ENCODE peak calls at places on chromosomes 7 and 10, in nine cellular contexts. One of them, this sample, is unnamed.

GRCh38 chr7:129438839-129439640 is 4.8 kb downstream of the STRIP2 start:
- DNase-seq in GM12864: no peak
- DNase-seq in fibroblast of lung: peak; percentile 51
- DNase-seq in fibroblast of the aortic adventitia: peak; percentile 43
- DNase-seq in AG04450: no peak
- DNase-seq in keratinocyte: peak; percentile 77
- DNase-seq in cardiac fibroblast: peak; percentile 65
- DNase-seq in GM06990: no peak
- DNase-seq in PC-9: peak; percentile 86
- DNase-seq in this sample: no peak

GRCh38 chr7:12686234-12686893 is 1.1 kb upstream of the ARL4A start:
- DNase-seq in GM12864: peak; percentile 75
- DNase-seq in cardiac fibroblast: peak; percentile 92
- DNase-seq in fibroblast of the aortic adventitia: peak; percentile 80
- DNase-seq in PC-9: peak; percentile 87
- DNase-seq in AG04450: peak; percentile 49
- DNase-seq in fibroblast of lung: peak; percentile 94
- DNase-seq in keratinocyte: peak; percentile 56
- DNase-seq in GM06990: peak; percentile 81
- DNase-seq in this sample: peak; percentile 96

GRCh38 chr10:19638173-19638872 is 177.9 kb upstream of the PLXDC2 start:
- DNase-seq in fibroblast of lung: peak; percentile 98
- DNase-seq in cardiac fibroblast: peak; percentile 93
- DNase-seq in AG04450: peak; percentile 90
- DNase-seq in GM06990: no peak
- DNase-seq in fibroblast of the aortic adventitia: peak; percentile 77
- DNase-seq in keratinocyte: no peak
- DNase-seq in GM12864: no peak
- DNase-seq in PC-9: no peak
- DNase-seq in this sample: no peak

GRCh38 chr10:114315566-114316420 is 76.7 kb downstream of the VWA2 start:
- DNase-seq in fibroblast of lung: no peak
- DNase-seq in PC-9: no peak
- DNase-seq in keratinocyte: no peak
- DNase-seq in cardiac fibroblast: no peak
- DNase-seq in AG04450: no peak
- DNase-seq in GM12864: no peak
- DNase-seq in fibroblast of the aortic adventitia: no peak
- DNase-seq in GM06990: no peak
- DNase-seq in this sample: no peak

GRCh38 chr10:114681542-114681941 is 23.5 kb upstream of the ABLIM1 start:
- DNase-seq in keratinocyte: no peak
- DNase-seq in fibroblast of the aortic adventitia: no peak
- DNase-seq in AG04450: no peak
- DNase-seq in PC-9: no peak
- DNase-seq in fibroblast of lung: no peak
- DNase-seq in GM12864: no peak
- DNase-seq in GM06990: no peak
- DNase-seq in cardiac fibroblast: no peak
- DNase-seq in this sample: no peak

GRCh38 chr7:6271694-6272371 is 591 bp downstream of the CYTH3 start:
- DNase-seq in fibroblast of lung: no peak
- DNase-seq in keratinocyte: no peak
- DNase-seq in GM12864: no peak
- DNase-seq in GM06990: no peak
- DNase-seq in AG04450: no peak
- DNase-seq in cardiac fibroblast: no peak
- DNase-seq in PC-9: no peak
- DNase-seq in fibroblast of the aortic adventitia: no peak
- DNase-seq in this sample: peak; percentile 20

GRCh38 chr10:85603167-85603940 is 763.2 kb downstream of the GRID1 start:
- DNase-seq in fibroblast of the aortic adventitia: no peak
- DNase-seq in fibroblast of lung: no peak
- DNase-seq in cardiac fibroblast: no peak
- DNase-seq in keratinocyte: no peak
- DNase-seq in AG04450: no peak
- DNase-seq in GM06990: no peak
- DNase-seq in GM12864: no peak
- DNase-seq in PC-9: peak; percentile 35
- DNase-seq in this sample: no peak

GRCh38 chr7:156725074-156725473 is 84.5 kb downstream of the RNF32 start:
- DNase-seq in GM12864: no peak
- DNase-seq in fibroblast of the aortic adventitia: no peak
- DNase-seq in AG04450: peak; percentile 32
- DNase-seq in cardiac fibroblast: peak; percentile 79
- DNase-seq in fibroblast of lung: peak; percentile 91
- DNase-seq in keratinocyte: no peak
- DNase-seq in PC-9: no peak
- DNase-seq in GM06990: no peak
- DNase-seq in this sample: no peak

GRCh38 chr7:122327969-122328368 is 23.4 kb upstream of the FEZF1 start:
- DNase-seq in cardiac fibroblast: no peak
- DNase-seq in keratinocyte: no peak
- DNase-seq in fibroblast of the aortic adventitia: no peak
- DNase-seq in GM12864: no peak
- DNase-seq in AG04450: no peak
- DNase-seq in fibroblast of lung: no peak
- DNase-seq in PC-9: no peak
- DNase-seq in GM06990: no peak
- DNase-seq in this sample: no peak

GRCh38 chr10:16792675-16793074 is 24.5 kb downstream of the RSU1 start:
- DNase-seq in fibroblast of the aortic adventitia: peak; percentile 2
- DNase-seq in keratinocyte: no peak
- DNase-seq in GM12864: no peak
- DNase-seq in AG04450: no peak
- DNase-seq in fibroblast of lung: peak; percentile 29
- DNase-seq in GM06990: no peak
- DNase-seq in PC-9: no peak
- DNase-seq in cardiac fibroblast: peak; percentile 66
- DNase-seq in this sample: no peak

GRCh38 chr7:112462236-112462635 is 12.0 kb downstream of the IFRD1 start:
- DNase-seq in PC-9: peak; percentile 65
- DNase-seq in GM06990: no peak
- DNase-seq in cardiac fibroblast: peak; percentile 98
- DNase-seq in fibroblast of lung: peak; percentile 88
- DNase-seq in AG04450: no peak
- DNase-seq in keratinocyte: no peak
- DNase-seq in GM12864: no peak
- DNase-seq in fibroblast of the aortic adventitia: peak; percentile 99
- DNase-seq in this sample: no peak

GRCh38 chr10:97888641-97889262 is 39.1 kb downstream of the GOLGA7B start:
- DNase-seq in fibroblast of the aortic adventitia: peak; percentile 13
- DNase-seq in GM06990: no peak
- DNase-seq in keratinocyte: peak; percentile 50
- DNase-seq in PC-9: peak; percentile 79
- DNase-seq in AG04450: no peak
- DNase-seq in GM12864: no peak
- DNase-seq in cardiac fibroblast: peak; percentile 11
- DNase-seq in fibroblast of lung: peak; percentile 37
- DNase-seq in this sample: no peak

DNA sequence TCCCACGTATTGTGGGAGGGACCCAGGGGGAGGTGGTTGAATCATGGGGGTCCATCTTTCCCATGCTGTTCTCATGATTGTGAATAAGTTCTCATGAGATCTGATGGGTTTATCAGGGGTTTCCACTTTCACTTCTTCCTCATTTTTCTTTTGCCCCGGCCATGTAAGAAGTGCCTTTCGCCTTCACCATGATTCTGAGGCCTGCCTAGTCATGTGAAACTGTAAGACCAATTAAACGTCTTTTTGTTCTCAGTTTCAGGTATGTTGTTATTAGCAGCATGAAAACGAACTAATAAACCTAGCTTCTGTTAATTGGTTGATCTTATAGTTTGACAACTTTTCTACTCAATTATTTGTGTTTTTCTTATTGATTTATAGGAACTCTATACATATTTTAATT is 206.3 kb downstream of the NXPH1 start:
- DNase-seq in GM06990: peak; percentile 26
- DNase-seq in PC-9: no peak
- DNase-seq in fibroblast of the aortic adventitia: no peak
- DNase-seq in keratinocyte: no peak
- DNase-seq in cardiac fibroblast: no peak
- DNase-seq in GM12864: no peak
- DNase-seq in fibroblast of lung: no peak
- DNase-seq in AG04450: no peak
- DNase-seq in this sample: peak; percentile 17
- TF ChIP-seq CTCF in GM06990: no peak
- TF ChIP-seq CTCF in PC-9: no peak
- TF ChIP-seq CTCF in fibroblast of the aortic adventitia: no peak
- TF ChIP-seq CTCF in keratinocyte: no peak
- TF ChIP-seq CTCF in cardiac fibroblast: no peak
- TF ChIP-seq CTCF in GM12864: no peak
- TF ChIP-seq CTCF in fibroblast of lung: no peak
- TF ChIP-seq CTCF in AG04450: no peak
- TF ChIP-seq CTCF in this sample: no peak

GRCh38 chr7:90720970-90721768 is 125.0 kb downstream of the CDK14 start:
- DNase-seq in GM06990: no peak
- DNase-seq in fibroblast of lung: peak; percentile 81
- DNase-seq in keratinocyte: no peak
- DNase-seq in PC-9: no peak
- DNase-seq in fibroblast of the aortic adventitia: peak; percentile 92
- DNase-seq in GM12864: no peak
- DNase-seq in cardiac fibroblast: peak; percentile 89
- DNase-seq in AG04450: no peak
- DNase-seq in this sample: no peak
- H3K4me3 ChIP-seq in GM06990: no peak overlapping the region
- H3K4me3 ChIP-seq in fibroblast of lung: no peak overlapping the region
- H3K4me3 ChIP-seq in keratinocyte: no peak overlapping the region
- H3K4me3 ChIP-seq in PC-9: no peak overlapping the region
- H3K4me3 ChIP-seq in fibroblast of the aortic adventitia: peak overlapping the region; percentile 18
- H3K4me3 ChIP-seq in GM12864: no peak overlapping the region
- H3K4me3 ChIP-seq in cardiac fibroblast: no peak overlapping the region
- H3K4me3 ChIP-seq in AG04450: no peak overlapping the region
- H3K4me3 ChIP-seq in this sample: no peak overlapping the region

DNA sequence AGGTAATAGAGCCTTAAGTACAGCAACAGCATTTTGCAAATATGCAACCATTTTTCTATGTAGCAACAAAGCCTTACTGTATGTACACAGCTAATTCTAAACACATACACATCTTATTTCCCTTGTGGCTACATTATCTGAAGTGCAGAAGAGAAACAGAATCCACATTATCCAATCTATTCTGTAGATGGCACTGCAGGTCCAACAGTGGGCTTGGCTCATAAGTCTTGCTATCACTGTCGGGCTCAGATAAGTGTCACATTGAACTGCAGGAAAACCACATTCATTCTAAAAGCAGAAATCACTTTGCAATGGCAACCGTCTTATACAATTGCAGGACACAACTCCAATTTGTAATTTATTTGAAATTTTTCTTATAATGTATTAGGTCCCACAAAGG is 109.8 kb upstream of the NOBOX start:
- DNase-seq in fibroblast of the aortic adventitia: peak; percentile 20
- DNase-seq in keratinocyte: no peak
- DNase-seq in GM06990: no peak
- DNase-seq in PC-9: no peak
- DNase-seq in cardiac fibroblast: peak; percentile 52
- DNase-seq in GM12864: no peak
- DNase-seq in AG04450: no peak
- DNase-seq in fibroblast of lung: peak; percentile 3
- DNase-seq in this sample: peak; percentile 41
- TF ChIP-seq CTCF in fibroblast of the aortic adventitia: no peak
- TF ChIP-seq CTCF in keratinocyte: peak; percentile 28
- TF ChIP-seq CTCF in GM06990: no peak
- TF ChIP-seq CTCF in PC-9: peak; percentile 50
- TF ChIP-seq CTCF in cardiac fibroblast: peak; percentile 37
- TF ChIP-seq CTCF in GM12864: peak; percentile 3
- TF ChIP-seq CTCF in AG04450: no peak
- TF ChIP-seq CTCF in fibroblast of lung: no peak
- TF ChIP-seq CTCF in this sample: peak; percentile 27

GRCh38 chr10:109996766-109997171 is 11.0 kb upstream of the ADD3 start:
- DNase-seq in fibroblast of lung: no peak
- DNase-seq in keratinocyte: no peak
- DNase-seq in GM06990: no peak
- DNase-seq in fibroblast of the aortic adventitia: no peak
- DNase-seq in AG04450: no peak
- DNase-seq in GM12864: no peak
- DNase-seq in PC-9: peak; percentile 32
- DNase-seq in cardiac fibroblast: no peak
- DNase-seq in this sample: no peak

GRCh38 chr10:109997233-109997632 is 10.6 kb upstream of the ADD3 start:
- DNase-seq in AG04450: no peak
- DNase-seq in PC-9: no peak
- DNase-seq in GM06990: no peak
- DNase-seq in keratinocyte: no peak
- DNase-seq in cardiac fibroblast: no peak
- DNase-seq in fibroblast of lung: no peak
- DNase-seq in fibroblast of the aortic adventitia: no peak
- DNase-seq in GM12864: no peak
- DNase-seq in this sample: no peak

GRCh38 chr10:109994711-109995110 is 13.1 kb upstream of the ADD3 start:
- DNase-seq in fibroblast of the aortic adventitia: no peak
- DNase-seq in GM06990: no peak
- DNase-seq in PC-9: no peak
- DNase-seq in keratinocyte: no peak
- DNase-seq in AG04450: no peak
- DNase-seq in fibroblast of lung: no peak
- DNase-seq in GM12864: no peak
- DNase-seq in cardiac fibroblast: no peak
- DNase-seq in this sample: no peak

GRCh38 chr10:109995178-109995577 is 12.6 kb upstream of the ADD3 start:
- DNase-seq in GM06990: no peak
- DNase-seq in fibroblast of lung: no peak
- DNase-seq in fibroblast of the aortic adventitia: no peak
- DNase-seq in cardiac fibroblast: no peak
- DNase-seq in GM12864: no peak
- DNase-seq in AG04450: no peak
- DNase-seq in PC-9: no peak
- DNase-seq in keratinocyte: no peak
- DNase-seq in this sample: no peak

DNA sequence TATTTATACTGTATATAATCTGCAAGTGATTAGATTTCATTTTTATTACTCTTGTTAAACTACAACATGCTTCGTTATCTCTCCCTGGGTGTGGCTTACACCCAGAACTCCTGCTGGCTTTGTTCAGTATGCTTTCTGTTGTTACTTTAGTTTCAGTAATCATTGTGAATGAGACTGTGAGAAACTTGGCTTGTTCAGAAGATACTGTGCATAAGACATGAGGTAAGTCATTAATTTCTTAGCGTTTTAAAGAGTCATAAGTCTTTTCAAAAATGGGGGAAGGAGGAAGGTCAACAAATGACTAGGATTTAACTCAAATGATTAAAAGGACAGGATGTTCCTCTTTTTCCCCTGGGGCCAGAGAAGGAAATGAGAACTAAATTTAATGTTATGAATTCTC is 11.6 kb upstream of the ADD3 start:
- DNase-seq in AG04450: no peak
- DNase-seq in GM06990: peak; percentile 66
- DNase-seq in GM12864: no peak
- DNase-seq in PC-9: no peak
- DNase-seq in keratinocyte: no peak
- DNase-seq in fibroblast of the aortic adventitia: peak; percentile 62
- DNase-seq in cardiac fibroblast: no peak
- DNase-seq in fibroblast of lung: no peak
- DNase-seq in this sample: peak; percentile 44
- H3K4me3 ChIP-seq in AG04450: no peak overlapping the region
- H3K4me3 ChIP-seq in GM06990: no peak overlapping the region
- H3K4me3 ChIP-seq in GM12864: no peak overlapping the region
- H3K4me3 ChIP-seq in PC-9: no peak overlapping the region
- H3K4me3 ChIP-seq in keratinocyte: no peak overlapping the region
- H3K4me3 ChIP-seq in fibroblast of the aortic adventitia: no peak overlapping the region
- H3K4me3 ChIP-seq in cardiac fibroblast: no peak overlapping the region
- H3K4me3 ChIP-seq in fibroblast of lung: no peak overlapping the region
- H3K4me3 ChIP-seq in this sample: no peak overlapping the region